ENCODE peak calls at places on chromosome 15, in seven cellular contexts. One of them, this sample, is unnamed. For H3K4me1, the result is how much of the 10 kb centered on the place peaks cover.

GRCh38 chr15:47570451-47570850 is 146.9 kb upstream of the SEMA6D start:
- DNase-seq in H9: no peak
- DNase-seq in mesendoderm: no peak
- DNase-seq in H1: no peak
- DNase-seq in neuronal stem cell: no peak
- DNase-seq in IMR-90: no peak
- DNase-seq in mesenchymal stem cell: no peak
- DNase-seq in this sample: no peak

GRCh38 chr15:49044761-49045571 is 1.3 kb downstream of the SECISBP2L start:
- DNase-seq in mesendoderm: peak
- DNase-seq in IMR-90: peak
- DNase-seq in mesenchymal stem cell: no peak
- DNase-seq in H1: no peak
- DNase-seq in neuronal stem cell: no peak
- DNase-seq in H9: no peak
- DNase-seq in this sample: peak

GRCh38 chr15:89051875-89052274 is 36.4 kb upstream of the ABHD2 start:
- DNase-seq in mesenchymal stem cell: peak
- DNase-seq in neuronal stem cell: no peak
- DNase-seq in H9: no peak
- DNase-seq in H1: no peak
- DNase-seq in mesendoderm: peak
- DNase-seq in IMR-90: peak
- DNase-seq in this sample: peak

GRCh38 chr15:32843211-32843907 is 125.6 kb downstream of the GREM1 start:
- DNase-seq in H9: no peak
- DNase-seq in IMR-90: no peak
- DNase-seq in H1: no peak
- DNase-seq in neuronal stem cell: no peak
- DNase-seq in mesendoderm: no peak
- DNase-seq in mesenchymal stem cell: no peak
- DNase-seq in this sample: no peak

GRCh38 chr15:79474252-79474651 is 42.1 kb downstream of the MINAR1 start:
- DNase-seq in H1: no peak
- DNase-seq in neuronal stem cell: no peak
- DNase-seq in mesendoderm: no peak
- DNase-seq in H9: no peak
- DNase-seq in IMR-90: peak
- DNase-seq in mesenchymal stem cell: peak
- DNase-seq in this sample: no peak

GRCh38 chr15:31447893-31448634 is 121.4 kb downstream of the KLF13 start:
- DNase-seq in H9: no peak
- DNase-seq in neuronal stem cell: no peak
- DNase-seq in IMR-90: no peak
- DNase-seq in mesenchymal stem cell: no peak
- DNase-seq in H1: peak
- DNase-seq in mesendoderm: no peak
- DNase-seq in this sample: no peak

GRCh38 chr15:97012986-97013385 is 682.5 kb downstream of the NR2F2 start:
- DNase-seq in H9: no peak
- DNase-seq in neuronal stem cell: no peak
- DNase-seq in mesendoderm: peak
- DNase-seq in H1: no peak
- DNase-seq in IMR-90: no peak
- DNase-seq in mesenchymal stem cell: no peak
- DNase-seq in this sample: peak

GRCh38 chr15:75672646-75673425 is 25.1 kb downstream of the SNX33 start:
- DNase-seq in IMR-90: peak
- DNase-seq in mesenchymal stem cell: peak
- DNase-seq in H9: no peak
- DNase-seq in H1: no peak
- DNase-seq in neuronal stem cell: no peak
- DNase-seq in mesendoderm: peak
- DNase-seq in this sample: peak

GRCh38 chr15:83927704-83928391 is 273.9 kb downstream of the ADAMTSL3 start:
- DNase-seq in H9: no peak
- DNase-seq in H1: no peak
- DNase-seq in neuronal stem cell: no peak
- DNase-seq in mesenchymal stem cell: no peak
- DNase-seq in mesendoderm: no peak
- DNase-seq in IMR-90: no peak
- DNase-seq in this sample: no peak

GRCh38 chr15:62734706-62735105 is 307.8 kb upstream of the TPM1 start:
- DNase-seq in mesendoderm: peak
- DNase-seq in IMR-90: no peak
- DNase-seq in H1: no peak
- DNase-seq in H9: peak
- DNase-seq in mesenchymal stem cell: no peak
- DNase-seq in neuronal stem cell: no peak
- DNase-seq in this sample: no peak

GRCh38 chr15:99425666-99426301 is 140.0 kb upstream of the MEF2A start:
- DNase-seq in mesenchymal stem cell: no peak
- DNase-seq in mesendoderm: peak
- DNase-seq in IMR-90: no peak
- DNase-seq in H9: no peak
- DNase-seq in H1: no peak
- DNase-seq in neuronal stem cell: no peak
- DNase-seq in this sample: no peak

GRCh38 chr15:93997071-93997658 is 234.2 kb upstream of the MCTP2 start:
- DNase-seq in IMR-90: peak
- DNase-seq in neuronal stem cell: no peak
- DNase-seq in mesenchymal stem cell: peak
- DNase-seq in H1: no peak
- DNase-seq in H9: no peak
- DNase-seq in mesendoderm: peak
- DNase-seq in this sample: peak

DNA sequence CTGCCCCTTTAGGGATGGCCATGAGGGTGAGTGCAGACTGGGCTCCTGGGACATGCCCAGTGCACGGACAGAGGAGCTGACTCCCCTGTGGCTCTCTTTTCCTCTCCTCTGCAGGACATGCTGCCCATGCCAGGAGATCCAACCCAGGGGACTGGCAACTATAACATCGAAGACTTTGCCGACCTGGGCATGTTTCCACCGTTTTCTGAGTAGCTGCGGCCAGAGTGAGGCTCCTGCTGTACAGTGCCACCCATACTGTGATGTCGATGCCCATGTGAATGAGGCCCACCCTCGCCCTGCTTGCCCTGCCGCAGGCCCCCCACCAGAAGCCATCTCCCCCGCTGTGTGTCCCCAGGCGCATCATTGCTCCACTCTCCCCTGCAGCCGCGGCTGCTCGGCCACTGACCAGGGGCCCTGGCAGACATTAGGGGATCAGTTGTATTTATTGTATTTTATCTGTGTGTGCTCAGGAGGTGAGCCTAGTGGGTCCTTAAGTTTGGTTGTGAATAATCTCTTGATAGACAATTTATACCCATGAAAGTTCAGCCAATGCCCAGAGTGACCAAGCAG is 101.5 kb upstream of the ABHD17C start:
- DNase-seq in neuronal stem cell: no peak
- DNase-seq in H9: no peak
- DNase-seq in mesendoderm: no peak
- DNase-seq in IMR-90: no peak
- DNase-seq in mesenchymal stem cell: no peak
- DNase-seq in H1: no peak
- DNase-seq in this sample: no peak
- H2BK120ac ChIP-seq in neuronal stem cell: no peak
- H2BK120ac ChIP-seq in H9: no peak
- H2BK120ac ChIP-seq in mesendoderm: no peak
- H2BK120ac ChIP-seq in IMR-90: peak
- H2BK120ac ChIP-seq in mesenchymal stem cell: no peak
- H2BK120ac ChIP-seq in H1: no peak
- H2BK120ac ChIP-seq in this sample: no peak

DNA sequence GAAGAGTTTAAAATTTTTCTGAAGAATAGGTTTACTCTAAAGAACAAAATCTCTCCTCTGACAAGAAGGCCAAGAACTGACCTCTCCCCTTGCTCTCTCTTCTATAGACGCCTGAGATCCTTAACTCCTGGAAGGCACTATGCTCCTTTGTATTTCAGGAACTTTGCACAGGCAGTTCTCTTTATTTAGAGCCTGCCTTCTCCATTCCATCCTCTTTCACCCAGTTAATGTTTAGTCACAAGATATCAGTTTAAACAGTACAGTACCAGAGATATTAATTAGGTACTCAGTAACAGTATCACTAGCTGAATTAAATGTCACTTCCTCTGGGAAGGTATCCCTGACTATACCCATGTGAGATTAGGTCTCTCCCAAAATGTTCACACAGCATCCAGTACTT is 33.5 kb downstream of the HERC1 start:
- DNase-seq in H1: no peak
- DNase-seq in neuronal stem cell: no peak
- DNase-seq in mesendoderm: no peak
- DNase-seq in IMR-90: no peak
- DNase-seq in mesenchymal stem cell: no peak
- DNase-seq in H9: no peak
- DNase-seq in this sample: no peak
- H3K4me1 ChIP-seq in H1: under half
- H3K4me1 ChIP-seq in neuronal stem cell: under half
- H3K4me1 ChIP-seq in mesendoderm: under half
- H3K4me1 ChIP-seq in IMR-90: under half
- H3K4me1 ChIP-seq in mesenchymal stem cell: under half
- H3K4me1 ChIP-seq in H9: under half
- H3K4me1 ChIP-seq in this sample: under half

GRCh38 chr15:66743204-66743603 is 41.2 kb downstream of the SMAD6 start:
- DNase-seq in mesenchymal stem cell: no peak
- DNase-seq in H1: no peak
- DNase-seq in mesendoderm: no peak
- DNase-seq in IMR-90: no peak
- DNase-seq in H9: no peak
- DNase-seq in neuronal stem cell: no peak
- DNase-seq in this sample: no peak

GRCh38 chr15:66741646-66742045 is 39.6 kb downstream of the SMAD6 start:
- DNase-seq in mesendoderm: no peak
- DNase-seq in mesenchymal stem cell: no peak
- DNase-seq in H1: no peak
- DNase-seq in IMR-90: no peak
- DNase-seq in H9: no peak
- DNase-seq in neuronal stem cell: no peak
- DNase-seq in this sample: peak

GRCh38 chr15:66740802-66741201 is 38.8 kb downstream of the SMAD6 start:
- DNase-seq in H9: no peak
- DNase-seq in H1: no peak
- DNase-seq in IMR-90: no peak
- DNase-seq in mesendoderm: no peak
- DNase-seq in neuronal stem cell: no peak
- DNase-seq in mesenchymal stem cell: no peak
- DNase-seq in this sample: no peak

GRCh38 chr15:66743703-66744536 is 41.9 kb downstream of the SMAD6 start:
- DNase-seq in H1: no peak
- DNase-seq in neuronal stem cell: no peak
- DNase-seq in H9: no peak
- DNase-seq in mesendoderm: no peak
- DNase-seq in IMR-90: no peak
- DNase-seq in mesenchymal stem cell: peak
- DNase-seq in this sample: no peak

GRCh38 chr15:66742286-66742685 is 40.2 kb downstream of the SMAD6 start:
- DNase-seq in mesenchymal stem cell: no peak
- DNase-seq in mesendoderm: no peak
- DNase-seq in H1: no peak
- DNase-seq in neuronal stem cell: no peak
- DNase-seq in H9: no peak
- DNase-seq in IMR-90: no peak
- DNase-seq in this sample: no peak
- H2BK120ac ChIP-seq in mesenchymal stem cell: no peak
- H2BK120ac ChIP-seq in mesendoderm: no peak
- H2BK120ac ChIP-seq in H1: no peak
- H2BK120ac ChIP-seq in neuronal stem cell: no peak
- H2BK120ac ChIP-seq in H9: no peak
- H2BK120ac ChIP-seq in IMR-90: no peak
- H2BK120ac ChIP-seq in this sample: no peak

DNA sequence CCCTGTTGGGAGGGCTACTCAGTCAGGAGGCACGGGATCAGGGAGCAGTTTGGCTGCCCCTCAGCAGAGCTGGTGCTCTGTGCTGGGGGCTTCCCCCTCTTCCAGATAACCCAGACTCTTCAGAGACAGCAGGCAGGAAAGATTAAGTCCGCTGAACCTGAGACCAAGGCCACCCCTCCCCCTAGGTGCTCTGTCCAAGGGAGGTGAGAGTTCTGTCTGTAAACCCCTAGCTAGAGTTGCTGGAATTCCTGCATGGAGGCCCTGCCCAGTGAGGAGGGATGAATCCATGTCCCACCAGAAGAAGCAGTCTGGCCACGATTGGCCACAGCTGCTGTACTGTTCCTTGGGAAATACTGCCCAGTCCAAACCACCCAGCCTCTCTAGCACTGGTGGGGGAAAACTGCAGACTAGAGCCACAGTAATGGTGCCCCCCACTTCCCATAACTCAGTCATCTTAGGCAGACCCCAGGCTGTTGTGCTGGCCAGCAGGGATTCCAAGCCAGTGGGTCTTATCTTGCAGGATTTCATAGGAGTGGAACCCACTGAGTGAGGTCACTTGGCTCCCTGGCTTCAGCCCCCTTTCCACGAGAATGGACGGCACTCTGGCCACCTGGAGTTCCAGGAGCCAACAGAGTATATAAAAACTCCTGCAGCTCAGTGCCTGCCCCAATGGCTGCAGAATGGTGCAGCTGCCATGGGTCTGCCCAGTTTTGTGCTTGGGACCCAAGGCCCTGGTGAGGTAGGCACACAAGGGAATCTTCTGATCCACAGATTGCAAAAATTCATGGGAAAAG is 42.9 kb downstream of the NPAP1 start:
- DNase-seq in IMR-90: no peak
- DNase-seq in H1: no peak
- DNase-seq in mesenchymal stem cell: no peak
- DNase-seq in mesendoderm: peak
- DNase-seq in neuronal stem cell: no peak
- DNase-seq in H9: no peak
- DNase-seq in this sample: no peak
- H3K4me1 ChIP-seq in IMR-90: under half
- H3K4me1 ChIP-seq in H1: under half
- H3K4me1 ChIP-seq in mesenchymal stem cell: under half
- H3K4me1 ChIP-seq in mesendoderm: under half
- H3K4me1 ChIP-seq in neuronal stem cell: under half
- H3K4me1 ChIP-seq in H9: under half
- H3K4me1 ChIP-seq in this sample: under half

DNA sequence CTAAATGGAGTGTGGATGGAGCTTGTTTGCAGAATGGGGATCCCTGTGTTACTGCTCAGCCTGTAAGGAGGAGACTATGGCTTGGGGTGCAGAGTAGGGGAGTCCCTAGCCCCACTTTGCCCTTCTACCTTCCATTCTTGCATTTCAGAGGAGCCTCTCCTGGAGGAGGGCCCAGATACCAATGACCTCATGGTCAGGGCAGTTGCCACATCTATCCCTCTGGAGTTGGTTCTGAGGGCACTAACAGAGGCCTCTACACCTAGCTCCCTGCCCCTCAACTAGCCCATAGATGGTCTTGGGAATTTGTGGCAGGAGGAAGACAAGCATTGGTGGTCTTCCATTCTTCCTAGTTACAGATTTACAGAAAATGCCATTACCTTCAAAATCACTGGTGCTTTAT is 6.1 kb downstream of the SKOR1 start:
- DNase-seq in H1: peak
- DNase-seq in mesendoderm: no peak
- DNase-seq in H9: no peak
- DNase-seq in IMR-90: no peak
- DNase-seq in mesenchymal stem cell: no peak
- DNase-seq in neuronal stem cell: no peak
- DNase-seq in this sample: no peak
- H2BK120ac ChIP-seq in H1: no peak
- H2BK120ac ChIP-seq in mesendoderm: no peak
- H2BK120ac ChIP-seq in H9: no peak
- H2BK120ac ChIP-seq in IMR-90: no peak
- H2BK120ac ChIP-seq in mesenchymal stem cell: no peak
- H2BK120ac ChIP-seq in neuronal stem cell: no peak
- H2BK120ac ChIP-seq in this sample: no peak

This sample was measured in trophoblast cell.